ENCODE peak calls at places on chromosomes 1 and 21, in ten cellular contexts. N is pancreas, V is keratinocyte, Y is prostate gland, O is fibroblast of mammary gland, G is choroid plexus epithelial cell, X is esophagus muscularis mucosa, K is fibroblast of pulmonary artery, J is psoas muscle, B is cardiac muscle cell. A is an unnamed sample.

GRCh38 chr1:209815931-209816338 is 10.0 kb upstream of the IRF6 start:
- DNase-seq in N (no peak), V (peak; percentile 98), Y (peak; percentile 93), O (no peak), G (no peak), X (peak; percentile 79), K (no peak), J (no peak), B (no peak), A (no peak)

GRCh38 chr1:92004129-92004528 is 25.7 kb upstream of the EPHX4 start:
- DNase-seq in N (no peak), V (no peak), Y (no peak), O (no peak), G (no peak), X (no peak), K (no peak), J (no peak), B (no peak), A (no peak)

GRCh38 chr1:201495447-201496295 is 11.3 kb downstream of the CSRP1 start:
- DNase-seq in N (peak; percentile 42), V (no peak), Y (peak; percentile 94), O (peak; percentile 72), G (peak; percentile 84), X (no peak), K (peak; percentile 95), J (peak; percentile 84), B (peak; percentile 88), A (peak; percentile 79)

GRCh38 chr1:223125249-223125648 is 17.8 kb downstream of the TLR5 start:
- DNase-seq in N (no peak), V (no peak), Y (no peak), O (no peak), G (no peak), X (no peak), K (no peak), J (no peak), B (no peak), A (no peak)

GRCh38 chr1:182249201-182249676 is 142.4 kb downstream of the GLUL start:
- DNase-seq in N (no peak), V (no peak), Y (no peak), O (no peak), G (no peak), X (no peak), K (no peak), J (no peak), B (no peak), A (no peak)

GRCh38 chr1:222521299-222522104 is 26.4 kb downstream of the HHIPL2 start:
- DNase-seq in N (no peak), V (no peak), Y (no peak), O (peak; percentile 79), G (peak; percentile 68), X (no peak), K (peak; percentile 70), J (no peak), B (no peak), A (peak; percentile 55)

GRCh38 chr1:162056043-162056442 is 13.4 kb upstream of the NOS1AP start:
- DNase-seq in N (peak; percentile 49), V (no peak), Y (peak; percentile 66), O (peak; percentile 76), G (peak; percentile 87), X (no peak), K (peak; percentile 80), J (peak; percentile 56), B (peak; percentile 82), A (peak; percentile 74)

GRCh38 chr1:201019321-201019977 is 4.1 kb downstream of the KIF21B start:
- DNase-seq in N (no peak), V (peak; percentile 7), Y (no peak), O (peak; percentile 19), G (peak; percentile 80), X (no peak), K (peak; percentile 77), J (peak; percentile 68), B (no peak), A (peak; percentile 10)

GRCh38 chr1:941588-942383 is 17.3 kb downstream of the NOC2L start:
- DNase-seq in N (peak; percentile 53), V (no peak), Y (no peak), O (peak; percentile 65), G (peak; percentile 95), X (peak; percentile 94), K (peak; percentile 67), J (no peak), B (peak; percentile 68), A (peak; percentile 46)

GRCh38 chr1:943545-944340 is 15.3 kb downstream of the NOC2L start:
- DNase-seq in N (no peak), V (no peak), Y (no peak), O (no peak), G (no peak), X (no peak), K (no peak), J (no peak), B (no peak), A (no peak)

GRCh38 chr1:942411-942821 is 16.6 kb downstream of the NOC2L start:
- DNase-seq in N (no peak), V (no peak), Y (no peak), O (no peak), G (peak; percentile 62), X (no peak), K (no peak), J (no peak), B (peak; percentile 63), A (no peak)

GRCh38 chr1:944341-945325 is 14.4 kb downstream of the NOC2L start:
- DNase-seq in N (no peak), V (no peak), Y (no peak), O (peak; percentile 52), G (peak; percentile 98), X (no peak), K (peak; percentile 66), J (no peak), B (no peak), A (peak; percentile 49)

DNA sequence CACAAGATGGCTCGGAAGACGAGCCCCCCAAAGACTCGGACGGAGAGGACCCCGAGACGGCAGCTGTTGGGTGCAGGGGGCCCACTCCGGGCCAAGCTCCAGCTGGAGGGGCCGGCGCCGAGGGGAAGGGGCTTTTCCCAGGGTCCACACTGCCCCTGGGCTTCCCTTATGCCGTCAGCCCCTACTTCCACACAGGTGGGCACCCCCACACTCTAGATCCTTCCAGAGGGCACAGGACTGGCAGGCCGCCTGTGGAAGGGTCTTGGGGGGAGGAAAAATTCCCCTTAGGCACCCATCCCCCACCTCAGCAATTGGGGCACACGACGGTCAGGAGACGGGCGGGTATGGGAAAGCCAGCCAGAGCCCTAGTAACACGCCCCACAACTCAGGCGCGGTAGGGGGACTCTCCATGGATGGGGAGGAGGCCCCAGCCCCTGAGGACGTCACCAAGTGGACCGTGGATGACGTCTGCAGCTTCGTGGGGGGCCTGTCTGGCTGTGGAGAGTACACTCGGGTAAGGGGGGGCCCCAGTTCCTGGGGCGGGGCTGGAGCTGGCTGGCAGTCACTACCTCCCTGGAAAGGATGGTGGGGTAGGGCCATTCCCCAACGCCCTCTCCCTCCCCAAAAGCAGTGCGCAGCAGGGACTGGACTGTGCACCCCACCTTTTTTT is 16.1 kb downstream of the NOC2L start:
- DNase-seq in N (no peak), V (no peak), Y (no peak), O (peak; percentile 64), G (peak; percentile 94), X (no peak), K (peak; percentile 55), J (no peak), B (no peak), A (peak; percentile 58)
- H3K4me3 ChIP-seq in N (no peak overlapping the region), V (no peak overlapping the region), Y (peak overlapping the region; percentile 31), O (no peak overlapping the region), G (peak overlapping the region; percentile 69), X (peak overlapping the region; percentile 61), K (peak overlapping the region; percentile 17), J (peak overlapping the region; percentile 62), B (peak overlapping the region; percentile 34), A (no peak overlapping the region)

DNA sequence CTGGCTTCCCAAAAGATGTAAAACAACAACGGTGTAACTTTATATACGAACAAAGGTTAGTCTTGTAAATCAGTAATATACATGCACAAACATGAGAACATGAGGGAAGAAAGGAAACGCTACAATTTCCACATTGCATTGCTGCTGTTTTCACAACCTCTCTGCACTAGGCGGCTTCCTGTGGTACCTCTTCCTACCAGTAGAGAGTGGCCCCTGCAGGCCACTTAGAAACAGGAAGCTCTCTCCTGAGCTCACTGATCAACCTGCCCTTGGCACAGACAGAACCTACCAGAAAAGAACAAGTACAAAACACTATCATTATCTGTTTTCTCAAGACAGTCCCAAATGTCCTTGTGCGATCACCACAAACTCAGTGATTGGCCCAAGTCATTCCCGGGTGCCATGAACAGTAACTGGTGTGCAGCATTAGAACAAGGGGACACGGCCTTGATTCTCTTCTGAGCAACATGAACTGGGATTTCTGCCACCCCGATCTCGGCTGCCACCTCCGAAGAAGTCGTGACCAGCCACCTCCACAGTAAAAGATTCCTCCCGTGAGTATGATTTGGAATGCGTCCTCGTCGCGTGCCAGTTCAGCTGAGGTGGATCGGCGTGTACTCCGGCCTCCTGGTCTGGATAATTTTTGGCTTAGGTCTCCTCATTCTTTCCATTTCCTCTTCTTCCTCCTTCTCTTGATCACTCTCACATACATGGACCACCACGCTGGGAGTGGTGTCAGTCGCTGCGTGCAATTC is 5.7 kb upstream of the KCNE1 start:
- DNase-seq in N (no peak), V (no peak), Y (no peak), O (no peak), G (peak; percentile 68), X (no peak), K (no peak), J (no peak), B (peak; percentile 34), A (no peak)
- TF ChIP-seq CTCF in N (no peak), V (peak; percentile 16), Y (no peak), O (peak; percentile 24), G (peak; percentile 68), X (peak; percentile 29), K (peak; percentile 11), J (no peak), B (peak; percentile 19), A (peak; percentile 18)

GRCh38 chr1:6545276-6545934 is 8.9 kb downstream of the NOL9 start:
- DNase-seq in N (no peak), V (no peak), Y (no peak), O (peak; percentile 31), G (peak; percentile 82), X (no peak), K (peak; percentile 27), J (no peak), B (no peak), A (peak; percentile 64)
- H3K4me3 ChIP-seq in N (no peak overlapping the region), V (no peak overlapping the region), Y (no peak overlapping the region), O (no peak overlapping the region), G (no peak overlapping the region), X (no peak overlapping the region), K (no peak overlapping the region), J (no peak overlapping the region), B (no peak overlapping the region), A (no peak overlapping the region)

GRCh38 chr1:225415307-225415706 is 12.5 kb downstream of the LBR start:
- DNase-seq in N (no peak), V (no peak), Y (no peak), O (no peak), G (peak; percentile 6), X (no peak), K (no peak), J (no peak), B (no peak), A (no peak)

GRCh38 chr1:225412803-225413338 is 15.0 kb downstream of the LBR start:
- DNase-seq in N (peak; percentile 73), V (no peak), Y (peak; percentile 65), O (no peak), G (no peak), X (no peak), K (no peak), J (no peak), B (no peak), A (no peak)

GRCh38 chr1:225415967-225416745 is 11.7 kb downstream of the LBR start:
- DNase-seq in N (no peak), V (no peak), Y (no peak), O (no peak), G (no peak), X (no peak), K (no peak), J (no peak), B (no peak), A (no peak)

GRCh38 chr1:225412301-225412700 is 15.5 kb downstream of the LBR start:
- DNase-seq in N (no peak), V (no peak), Y (no peak), O (no peak), G (no peak), X (no peak), K (no peak), J (no peak), B (no peak), A (no peak)

GRCh38 chr1:225413708-225414375 is 14.0 kb downstream of the LBR start:
- DNase-seq in N (no peak), V (no peak), Y (no peak), O (no peak), G (no peak), X (no peak), K (no peak), J (no peak), B (no peak), A (no peak)
- TF ChIP-seq CTCF in N (no peak), V (no peak), Y (no peak), O (no peak), G (peak; percentile 2), X (peak; percentile 4), K (no peak), J (no peak), B (no peak), A (no peak)

A was measured in fibroblast of the aortic adventitia.